ENCODE peak calls at places on chromosome 16, in five cellular contexts. Y is astrocyte of the spinal cord, D is adrenal gland, Q is H1, P is cardiac muscle cell. F is an unnamed sample.

GRCh38 chr16:62404857-62405611 is 368.8 kb upstream of the CDH8 start:
- DNase-seq in Y (no peak), D (no peak), Q (no peak), P (no peak), F (no peak)

GRCh38 chr16:27432600-27432957 is 30.6 kb downstream of the IL21R start:
- DNase-seq in Y (peak), D (peak), Q (no peak), P (peak), F (no peak)

GRCh38 chr16:739560-740458 is 988 bp downstream of the CIAO3 start:
- DNase-seq in Y (no peak), D (peak), Q (no peak), P (no peak), F (no peak)

GRCh38 chr16:48542020-48542473 is 67.9 kb downstream of the N4BP1 start:
- DNase-seq in Y (peak), D (peak), Q (no peak), P (peak), F (peak)

GRCh38 chr16:87560428-87561199 is 41.7 kb upstream of the JPH3 start:
- DNase-seq in Y (no peak), D (no peak), Q (peak), P (peak), F (no peak)

GRCh38 chr16:26672206-26672605 is 394.5 kb upstream of the C16orf82 start:
- DNase-seq in Y (no peak), D (no peak), Q (no peak), P (no peak), F (no peak)

GRCh38 chr16:31193874-31194273 is 8.7 kb downstream of the PYCARD start:
- DNase-seq in Y (no peak), D (no peak), Q (no peak), P (no peak), F (no peak)

GRCh38 chr16:47388705-47389104 is 72.2 kb downstream of the ITFG1 start:
- DNase-seq in Y (no peak), D (no peak), Q (no peak), P (peak), F (no peak)

GRCh38 chr16:27346818-27347217 is 33.0 kb downstream of the IL4R start:
- DNase-seq in Y (no peak), D (no peak), Q (no peak), P (no peak), F (no peak)

GRCh38 chr16:8355714-8356113 is 234.6 kb downstream of the TMEM114 start:
- DNase-seq in Y (no peak), D (no peak), Q (no peak), P (no peak), F (no peak)

GRCh38 chr16:77469639-77470038 is 34.8 kb upstream of the ADAMTS18 start:
- DNase-seq in Y (no peak), D (no peak), Q (no peak), P (no peak), F (peak)

GRCh38 chr16:56842133-56842532 is 22.9 kb upstream of the SLC12A3 start:
- DNase-seq in Y (no peak), D (peak), Q (no peak), P (no peak), F (no peak)

GRCh38 chr16:19810817-19811731 is 73.6 kb downstream of the GPRC5B start:
- DNase-seq in Y (peak), D (no peak), Q (no peak), P (peak), F (no peak)

GRCh38 chr16:30989469-30990047 is 4.6 kb downstream of the HSD3B7 start:
- DNase-seq in Y (no peak), D (no peak), Q (no peak), P (no peak), F (no peak)

GRCh38 chr16:88076211-88076931 is 125.1 kb downstream of the BANP start:
- DNase-seq in Y (no peak), D (no peak), Q (no peak), P (no peak), F (no peak)

GRCh38 chr16:81261049-81261648 is 22.7 kb downstream of the BCO1 start:
- DNase-seq in Y (no peak), D (no peak), Q (no peak), P (peak), F (no peak)

GRCh38 chr16:66629856-66630255 is 25.4 kb downstream of the CMTM3 start:
- DNase-seq in Y (no peak), D (no peak), Q (no peak), P (no peak), F (no peak)

GRCh38 chr16:29743827-29744531 is 1.8 kb downstream of the C16orf54 start:
- DNase-seq in Y (no peak), D (no peak), Q (no peak), P (no peak), F (no peak)

GRCh38 chr16:19843371-19843770 is 41.3 kb downstream of the GPRC5B start:
- DNase-seq in Y (peak), D (no peak), Q (no peak), P (no peak), F (no peak)

GRCh38 chr16:1366060-1366711 is 14.5 kb downstream of the GNPTG start:
- DNase-seq in Y (no peak), D (no peak), Q (no peak), P (no peak), F (peak)

GRCh38 chr16:19748389-19749110 is 30.5 kb downstream of the IQCK start:
- DNase-seq in Y (no peak), D (no peak), Q (no peak), P (no peak), F (no peak)

GRCh38 chr16:86515420-86515779 is 5.1 kb downstream of the FOXF1 start:
- DNase-seq in Y (no peak), D (no peak), Q (no peak), P (no peak), F (no peak)

GRCh38 chr16:31181102-31181830 is 1.3 kb downstream of the FUS start:
- DNase-seq in Y (peak), D (peak), Q (no peak), P (peak), F (peak)

GRCh38 chr16:15749985-15750384 is 99.9 kb downstream of the NDE1 start:
- DNase-seq in Y (no peak), D (no peak), Q (no peak), P (no peak), F (no peak)

GRCh38 chr16:50802000-50802399 is 60.1 kb downstream of the CYLD start:
- DNase-seq in Y (peak), D (no peak), Q (no peak), P (peak), F (no peak)

GRCh38 chr16:89828870-89829629 is 775 bp downstream of the SPIRE2 start:
- DNase-seq in Y (no peak), D (no peak), Q (no peak), P (no peak), F (no peak)

GRCh38 chr16:31214705-31215286 is 877 bp downstream of the TRIM72 start:
- DNase-seq in Y (no peak), D (no peak), Q (no peak), P (no peak), F (peak)

GRCh38 chr16:27407158-27407557 is 5.2 kb downstream of the IL21R start:
- DNase-seq in Y (no peak), D (no peak), Q (no peak), P (no peak), F (no peak)

GRCh38 chr16:89912143-89912542 is 6.5 kb upstream of the MC1R start:
- DNase-seq in Y (no peak), D (no peak), Q (no peak), P (no peak), F (peak)

GRCh38 chr16:31527617-31528287 is at the start of gene AHSP:
- DNase-seq in Y (no peak), D (no peak), Q (no peak), P (no peak), F (no peak)

GRCh38 chr16:30838876-30839471 is 52.0 kb upstream of the ZNF629 start:
- DNase-seq in Y (no peak), D (no peak), Q (no peak), P (no peak), F (no peak)

GRCh38 chr16:15899538-15900100 is 11.2 kb upstream of the CEP20 start:
- DNase-seq in Y (peak), D (peak), Q (no peak), P (peak), F (no peak)

GRCh38 chr16:19139436-19140091 is 25.8 kb downstream of the ITPRIPL2 start:
- DNase-seq in Y (no peak), D (no peak), Q (no peak), P (no peak), F (no peak)

GRCh38 chr16:20910781-20911321 is 10.3 kb downstream of the LYRM1 start:
- DNase-seq in Y (peak), D (no peak), Q (no peak), P (peak), F (no peak)

GRCh38 chr16:10581507-10581906 is 1.1 kb upstream of the EMP2 start:
- DNase-seq in Y (no peak), D (no peak), Q (no peak), P (peak), F (no peak)
- H3K4me3 ChIP-seq in Y (no peak), D (no peak), Q (no peak), P (no peak), F (no peak)

GRCh38 chr16:75095204-75095621 is 21.4 kb downstream of the LDHD start:
- DNase-seq in Y (no peak), D (no peak), Q (no peak), P (no peak), F (no peak)

GRCh38 chr16:75097191-75097761 is 19.3 kb downstream of the LDHD start:
- DNase-seq in Y (no peak), D (no peak), Q (no peak), P (no peak), F (no peak)

GRCh38 chr16:75097941-75098897 is 18.4 kb downstream of the LDHD start:
- DNase-seq in Y (no peak), D (no peak), Q (no peak), P (no peak), F (peak)

GRCh38 chr16:75095637-75096036 is 20.9 kb downstream of the LDHD start:
- DNase-seq in Y (no peak), D (no peak), Q (no peak), P (no peak), F (no peak)

DNA sequence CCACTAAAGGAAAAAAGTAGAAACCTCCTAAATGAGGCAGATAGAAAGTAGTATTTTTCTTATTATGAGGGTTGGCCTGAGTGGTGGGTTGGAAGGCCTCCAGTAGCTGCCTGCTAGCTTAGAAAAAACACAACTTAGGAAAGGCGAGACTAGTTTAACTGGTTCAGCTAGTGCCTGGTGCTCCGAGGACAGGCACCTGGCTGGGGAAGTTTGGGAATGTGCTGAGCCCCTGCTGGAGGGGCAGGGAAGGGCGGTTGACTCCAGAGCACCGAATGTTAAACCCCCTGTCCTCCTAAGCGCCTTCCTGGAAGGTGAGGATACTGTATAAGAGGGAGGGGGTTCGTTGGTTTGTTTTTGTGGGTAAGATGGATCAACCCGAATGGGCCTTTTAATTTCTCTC is 19.9 kb downstream of the LDHD start:
- DNase-seq in Y (peak), D (no peak), Q (peak), P (no peak), F (no peak)
- H3K4me3 ChIP-seq in Y (no peak), D (no peak), Q (no peak), P (no peak), F (no peak)

DNA sequence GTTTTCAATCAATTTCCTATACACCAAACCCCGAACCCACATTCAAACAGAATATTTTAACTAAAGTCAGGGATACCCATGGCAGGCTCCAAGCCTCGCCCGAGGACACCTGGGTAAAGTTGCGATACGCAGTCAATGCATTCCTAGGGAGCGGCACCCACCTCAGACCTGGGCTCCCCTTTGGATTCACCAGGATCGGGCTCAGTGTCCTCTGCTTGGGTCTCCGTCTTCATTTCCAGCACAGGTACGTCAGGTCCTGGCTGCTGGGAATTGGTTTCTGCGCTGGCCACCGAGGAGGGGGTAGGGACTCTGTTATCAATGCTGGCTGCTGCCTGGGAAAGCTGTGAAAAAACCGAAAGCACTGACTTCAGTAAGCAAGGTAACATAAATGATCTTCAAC is 51.7 kb upstream of the TRAP1 start:
- DNase-seq in Y (no peak), D (peak), Q (no peak), P (no peak), F (no peak)
- H3K4me3 ChIP-seq in Y (no peak), D (no peak), Q (no peak), P (no peak), F (no peak)

GRCh38 chr16:23608194-23608593 is 12.1 kb upstream of the NDUFAB1 start:
- DNase-seq in Y (peak), D (no peak), Q (no peak), P (peak), F (no peak)
- H3K4me3 ChIP-seq in Y (no peak), D (no peak), Q (no peak), P (no peak), F (no peak)

DNA sequence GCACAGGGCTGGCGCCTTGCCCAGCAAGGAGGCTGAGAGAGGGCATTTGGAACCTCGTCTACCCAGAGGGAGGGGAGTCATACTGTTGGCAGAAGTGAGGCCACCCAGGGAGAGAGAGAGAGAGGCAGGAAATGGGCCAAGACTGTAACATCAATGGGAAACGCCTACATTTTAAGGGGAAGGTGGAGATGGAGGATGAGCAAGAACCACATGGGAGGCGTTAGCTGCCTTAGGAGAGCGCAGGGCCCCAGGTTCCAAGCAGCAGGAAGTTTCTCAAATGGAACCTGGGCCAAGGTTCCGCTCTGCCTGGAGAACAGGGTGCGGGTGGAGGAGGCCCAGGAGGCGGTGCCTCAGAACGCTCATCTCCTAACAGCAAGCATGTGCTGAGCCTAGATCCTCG is 2.6 kb upstream of the WFDC1 start:
- DNase-seq in Y (no peak), D (no peak), Q (no peak), P (no peak), F (no peak)
- H3K4me3 ChIP-seq in Y (no peak), D (no peak), Q (no peak), P (no peak), F (no peak)

GRCh38 chr16:2516391-2517240 is 2.9 kb downstream of the ATP6V0C start:
- DNase-seq in Y (no peak), D (no peak), Q (no peak), P (no peak), F (peak)
- H3K4me3 ChIP-seq in Y (no peak), D (no peak), Q (no peak), P (no peak), F (peak)

DNA sequence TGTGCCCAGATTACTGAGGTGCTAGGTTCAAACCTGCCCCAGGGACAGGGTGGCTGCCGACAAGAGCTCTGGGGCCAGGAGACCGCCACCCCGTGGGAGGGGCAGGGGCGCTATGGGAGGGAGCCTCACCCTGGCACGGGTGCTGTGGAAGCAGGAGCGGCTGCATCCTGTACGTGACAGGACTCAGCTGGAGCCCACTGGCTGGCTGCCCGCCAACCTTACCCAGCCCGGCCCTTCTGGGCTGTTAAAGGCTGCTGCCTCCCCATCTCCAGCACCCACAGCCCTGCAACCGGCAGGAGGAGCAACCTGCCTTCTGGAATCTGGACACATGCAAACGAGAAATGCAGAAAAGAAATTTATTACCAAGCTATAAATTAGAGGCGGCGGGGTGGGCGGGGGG is 11.2 kb downstream of the PAM16 start:
- DNase-seq in Y (peak), D (peak), Q (no peak), P (peak), F (no peak)
- H3K4me3 ChIP-seq in Y (no peak), D (no peak), Q (no peak), P (no peak), F (no peak)

F was measured in psoas muscle.